ENCODE peak calls at places on chromosomes 11 and 22, in ten cellular contexts. R is endothelial cell, N is NCI-H69, V is IMR-90, P is osteocyte, X is NCI-H2029, T is esophagus muscularis mucosa, J is GM23338, Z is lower lobe of right lung, M is renal cortical epithelial cell. L is an unnamed sample.

GRCh38 chr22:39482768-39483167 is 19.3 kb upstream of the MIEF1 start:
- DNase-seq in R (no peak), N (no peak), V (peak; percentile 64), P (no peak), X (no peak), T (no peak), J (no peak), Z (no peak), M (peak; percentile 86), L (no peak)

GRCh38 chr22:32475428-32476010 is 908 bp downstream of the FBXO7 start:
- DNase-seq in R (peak; percentile 20), N (peak; percentile 74), V (no peak), P (no peak), X (no peak), T (no peak), J (peak; percentile 39), Z (peak; percentile 50), M (peak; percentile 57), L (no peak)

GRCh38 chr11:47971501-47971900 is 8.9 kb upstream of the PTPRJ start:
- DNase-seq in R (no peak), N (peak; percentile 66), V (no peak), P (no peak), X (no peak), T (no peak), J (no peak), Z (no peak), M (no peak), L (no peak)

GRCh38 chr11:61377461-61378160 is 14.8 kb upstream of the TMEM216 start:
- DNase-seq in R (no peak), N (no peak), V (peak; percentile 78), P (no peak), X (no peak), T (no peak), J (no peak), Z (no peak), M (no peak), L (no peak)

GRCh38 chr22:43479962-43480361 is 68.1 kb downstream of the MPPED1 start:
- DNase-seq in R (no peak), N (no peak), V (no peak), P (no peak), X (no peak), T (no peak), J (no peak), Z (no peak), M (no peak), L (no peak)

GRCh38 chr11:8066911-8067455 is 14.0 kb upstream of the TUB start:
- DNase-seq in R (no peak), N (no peak), V (no peak), P (peak; percentile 60), X (no peak), T (no peak), J (no peak), Z (no peak), M (no peak), L (no peak)

GRCh38 chr11:128303383-128303782 is 284.0 kb downstream of the ETS1 start:
- DNase-seq in R (no peak), N (no peak), V (no peak), P (no peak), X (no peak), T (no peak), J (peak; percentile 25), Z (no peak), M (no peak), L (no peak)

GRCh38 chr11:123580557-123581275 is 73.7 kb downstream of the SCN3B start:
- DNase-seq in R (peak; percentile 76), N (peak; percentile 92), V (peak; percentile 19), P (no peak), X (peak; percentile 77), T (no peak), J (peak; percentile 89), Z (peak; percentile 83), M (peak; percentile 23), L (no peak)

GRCh38 chr11:30610628-30611027 is 24.5 kb upstream of the MPPED2 start:
- DNase-seq in R (no peak), N (no peak), V (no peak), P (no peak), X (no peak), T (no peak), J (no peak), Z (no peak), M (no peak), L (no peak)

GRCh38 chr11:115078461-115079438 is 400.4 kb downstream of the NXPE2 start:
- DNase-seq in R (no peak), N (peak; percentile 94), V (no peak), P (no peak), X (peak; percentile 28), T (no peak), J (no peak), Z (no peak), M (no peak), L (no peak)

GRCh38 chr11:60872952-60873524 is 5.7 kb downstream of the ZP1 start:
- DNase-seq in R (no peak), N (peak; percentile 23), V (peak; percentile 89), P (no peak), X (no peak), T (no peak), J (peak; percentile 72), Z (peak; percentile 42), M (peak; percentile 66), L (no peak)

GRCh38 chr11:96969251-96969650 is 579.4 kb downstream of the JRKL start:
- DNase-seq in R (no peak), N (no peak), V (no peak), P (no peak), X (no peak), T (no peak), J (no peak), Z (no peak), M (no peak), L (no peak)

GRCh38 chr11:2092956-2093412 is 46.2 kb downstream of the IGF2 start:
- DNase-seq in R (no peak), N (peak; percentile 93), V (peak; percentile 10), P (no peak), X (peak; percentile 87), T (no peak), J (no peak), Z (peak; percentile 83), M (peak; percentile 65), L (no peak)

GRCh38 chr11:86717817-86718501 is 45.5 kb upstream of the ME3 start:
- DNase-seq in R (no peak), N (no peak), V (no peak), P (no peak), X (no peak), T (no peak), J (no peak), Z (no peak), M (peak; percentile 58), L (no peak)